ENCODE peak calls at places on chromosomes 3 and 15, in seven cellular contexts. P is heart right ventricle, D is neural progenitor cell, L is psoas muscle, X is kidney, Y is RWPE2, M is mucosa of descending colon. O is an unnamed sample.

GRCh38 chr3:7000501-7000900 is 139.6 kb downstream of the GRM7 start:
- DNase-seq in P (no peak), D (no peak), L (no peak), X (no peak), Y (no peak), M (no peak), O (no peak)

GRCh38 chr3:148790841-148791240 is 36.8 kb upstream of the CPB1 start:
- DNase-seq in P (no peak), D (no peak), L (no peak), X (no peak), Y (no peak), M (no peak), O (no peak)

GRCh38 chr3:53503185-53503584 is 8.8 kb downstream of the CACNA1D start:
- DNase-seq in P (no peak), D (no peak), L (no peak), X (no peak), Y (no peak), M (no peak), O (no peak)

GRCh38 chr3:98233468-98233867 is 30.6 kb upstream of the OR5H6 start:
- DNase-seq in P (no peak), D (no peak), L (no peak), X (no peak), Y (no peak), M (no peak), O (no peak)

GRCh38 chr3:25910997-25911396 is 121.1 kb downstream of the OXSM start:
- DNase-seq in P (no peak), D (peak; percentile 65), L (no peak), X (no peak), Y (no peak), M (peak; percentile 39), O (no peak)

GRCh38 chr15:63420333-63420741 is 38.7 kb upstream of the CA12 start:
- DNase-seq in P (no peak), D (no peak), L (no peak), X (no peak), Y (no peak), M (no peak), O (no peak)

GRCh38 chr15:57610130-57610529 is 18.4 kb downstream of the MYZAP start:
- DNase-seq in P (peak; percentile 72), D (no peak), L (peak; percentile 74), X (peak; percentile 87), Y (peak; percentile 81), M (peak; percentile 83), O (peak; percentile 47)

GRCh38 chr3:148379763-148380162 is 317.9 kb upstream of the AGTR1 start:
- DNase-seq in P (no peak), D (peak; percentile 74), L (no peak), X (no peak), Y (no peak), M (no peak), O (peak; percentile 15)

GRCh38 chr15:72783563-72784232 is at the start of gene ADPGK:
- DNase-seq in P (peak; percentile 92), D (peak; percentile 97), L (peak; percentile 95), X (peak; percentile 98), Y (peak; percentile 89), M (peak; percentile 97), O (peak; percentile 97)

GRCh38 chr3:128317698-128318231 is 148.9 kb downstream of the DNAJB8 start:
- DNase-seq in P (no peak), D (no peak), L (no peak), X (no peak), Y (no peak), M (no peak), O (no peak)

GRCh38 chr3:37223084-37223975 is 48.9 kb upstream of the LRRFIP2 start:
- DNase-seq in P (no peak), D (no peak), L (no peak), X (no peak), Y (no peak), M (no peak), O (no peak)

GRCh38 chr15:81387629-81388430 is 13.8 kb upstream of the TMC3 start:
- DNase-seq in P (no peak), D (no peak), L (no peak), X (no peak), Y (no peak), M (no peak), O (peak; percentile 75)

GRCh38 chr3:55446860-55447259 is 40.2 kb downstream of the WNT5A start:
- DNase-seq in P (no peak), D (no peak), L (no peak), X (no peak), Y (no peak), M (peak; percentile 55), O (no peak)

GRCh38 chr3:123618768-123619484 is 34.1 kb upstream of the HACD2 start:
- DNase-seq in P (peak; percentile 67), D (no peak), L (peak; percentile 72), X (peak; percentile 88), Y (no peak), M (peak; percentile 41), O (no peak)

GRCh38 chr3:46477756-46478155 is 13.1 kb upstream of the LTF start:
- DNase-seq in P (no peak), D (no peak), L (no peak), X (no peak), Y (no peak), M (no peak), O (no peak)

GRCh38 chr15:95196176-95196915 is 965.0 kb downstream of the MCTP2 start:
- DNase-seq in P (no peak), D (no peak), L (no peak), X (no peak), Y (no peak), M (no peak), O (no peak)

GRCh38 chr3:4981688-4982494 is 2.7 kb downstream of the BHLHE40 start:
- DNase-seq in P (no peak), D (no peak), L (no peak), X (no peak), Y (no peak), M (no peak), O (peak; percentile 37)

GRCh38 chr15:70435872-70436271 is 327.5 kb downstream of the UACA start:
- DNase-seq in P (no peak), D (no peak), L (no peak), X (no peak), Y (no peak), M (no peak), O (no peak)

GRCh38 chr3:122880624-122881023 is 85.8 kb downstream of the SLC49A4 start:
- DNase-seq in P (no peak), D (no peak), L (no peak), X (no peak), Y (no peak), M (peak; percentile 35), O (no peak)

GRCh38 chr15:34341922-34342736 is 807 bp downstream of the NOP10 start:
- DNase-seq in P (no peak), D (no peak), L (no peak), X (no peak), Y (no peak), M (no peak), O (no peak)

GRCh38 chr3:123113889-123114450 is 47.1 kb downstream of the PDIA5 start:
- DNase-seq in P (no peak), D (no peak), L (no peak), X (no peak), Y (no peak), M (no peak), O (no peak)

GRCh38 chr3:107227091-107227490 is 150.1 kb upstream of the CCDC54 start:
- DNase-seq in P (no peak), D (no peak), L (no peak), X (no peak), Y (no peak), M (no peak), O (no peak)

GRCh38 chr3:101066776-101067175 is 73.6 kb upstream of the ABI3BP start:
- DNase-seq in P (no peak), D (no peak), L (no peak), X (no peak), Y (no peak), M (no peak), O (no peak)

GRCh38 chr3:64150527-64151238 is 74.6 kb downstream of the PRICKLE2 start:
- DNase-seq in P (peak; percentile 65), D (no peak), L (peak; percentile 59), X (peak; percentile 74), Y (no peak), M (peak; percentile 81), O (peak; percentile 87)

GRCh38 chr15:75869446-75869845 is 26.2 kb downstream of the UBE2Q2 start:
- DNase-seq in P (no peak), D (peak; percentile 45), L (no peak), X (no peak), Y (no peak), M (no peak), O (no peak)

GRCh38 chr3:127597020-127597771 is 1.0 kb upstream of the MCM2 start:
- DNase-seq in P (no peak), D (no peak), L (no peak), X (no peak), Y (no peak), M (no peak), O (no peak)

GRCh38 chr3:48407542-48408099 is 22.3 kb downstream of the PLXNB1 start:
- DNase-seq in P (no peak), D (no peak), L (no peak), X (no peak), Y (no peak), M (peak; percentile 16), O (no peak)

GRCh38 chr15:29935296-29936020 is 113.2 kb upstream of the TJP1 start:
- DNase-seq in P (no peak), D (no peak), L (no peak), X (no peak), Y (no peak), M (peak; percentile 51), O (no peak)

GRCh38 chr15:23567921-23568320 is 2.4 kb downstream of the MKRN3 start:
- DNase-seq in P (no peak), D (no peak), L (no peak), X (no peak), Y (no peak), M (no peak), O (no peak)
- H3K4me3 ChIP-seq in P (no peak overlapping the region), D (no peak overlapping the region), L (no peak overlapping the region), X (no peak overlapping the region), Y (no peak overlapping the region), M (no peak overlapping the region), O (no peak overlapping the region)

DNA sequence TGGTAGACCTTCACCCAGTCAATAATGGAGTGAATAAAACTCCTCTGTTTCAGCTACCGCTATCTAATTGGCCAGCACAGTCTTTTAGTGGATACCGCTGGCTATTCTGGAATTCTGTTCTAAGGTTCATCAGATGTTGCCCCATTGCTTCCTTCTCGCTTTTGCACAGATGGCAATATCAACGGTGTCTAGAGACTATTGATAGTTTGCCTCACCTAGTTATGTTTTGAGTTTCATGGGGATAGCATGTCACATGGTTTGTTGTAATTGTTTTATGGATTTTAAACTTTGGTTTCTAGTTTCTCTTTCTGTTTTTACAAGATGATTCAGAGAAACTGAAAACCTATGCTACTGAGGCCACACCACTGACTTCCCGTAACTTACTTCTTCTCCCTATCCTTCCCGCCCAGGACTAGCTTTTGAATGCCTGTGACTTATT is 2.0 kb downstream of the XRN1 start:
- DNase-seq in P (no peak), D (no peak), L (no peak), X (no peak), Y (no peak), M (no peak), O (no peak)
- H3K4me3 ChIP-seq in P (peak overlapping the region; percentile 94), D (peak overlapping the region; percentile 80), L (peak overlapping the region; percentile 98), X (peak overlapping the region; percentile 84), Y (no peak overlapping the region), M (no peak overlapping the region), O (peak overlapping the region; percentile 5)

GRCh38 chr15:66713843-66714508 is 11.9 kb downstream of the SMAD6 start:
- DNase-seq in P (no peak), D (no peak), L (no peak), X (no peak), Y (no peak), M (no peak), O (no peak)
- H3K4me3 ChIP-seq in P (no peak overlapping the region), D (no peak overlapping the region), L (no peak overlapping the region), X (no peak overlapping the region), Y (no peak overlapping the region), M (no peak overlapping the region), O (no peak overlapping the region)

GRCh38 chr15:85579957-85580694 is 199.7 kb downstream of the AKAP13 start:
- DNase-seq in P (peak; percentile 28), D (no peak), L (no peak), X (no peak), Y (no peak), M (peak; percentile 46), O (no peak)
- H3K4me3 ChIP-seq in P (peak overlapping the region; percentile 65), D (no peak overlapping the region), L (peak overlapping the region; percentile 69), X (peak overlapping the region; percentile 88), Y (no peak overlapping the region), M (no peak overlapping the region), O (no peak overlapping the region)

O was measured in SJSA1.